ENCODE peak calls at places on chromosomes 13 and 19, in six cellular contexts. One of them, this sample, is unnamed.
A peak's percentile ranks its signal among the peaks of the same experiment; 100 is the strongest.

GRCh38 chr19:6490134-6490533 is 8.5 kb upstream of the DENND1C start:
- DNase-seq in AG04449: no peak
- DNase-seq in activated naive CD4-positive, alpha-beta T cell: no peak
- DNase-seq in NCI-H1092 treated with DMSO at 0.1 percent for 48 hours: no peak
- DNase-seq in nucleus accumbens: no peak
- DNase-seq in NCI-H2029: no peak
- DNase-seq in this sample: no peak

GRCh38 chr13:107421028-107421427 is 794.3 kb downstream of the LIG4 start:
- DNase-seq in AG04449: no peak
- DNase-seq in activated naive CD4-positive, alpha-beta T cell: no peak
- DNase-seq in NCI-H1092 treated with DMSO at 0.1 percent for 48 hours: no peak
- DNase-seq in nucleus accumbens: no peak
- DNase-seq in NCI-H2029: peak; percentile 11
- DNase-seq in this sample: no peak

GRCh38 chr13:72473321-72473720 is 254.1 kb downstream of the MZT1 start:
- DNase-seq in AG04449: no peak
- DNase-seq in activated naive CD4-positive, alpha-beta T cell: no peak
- DNase-seq in NCI-H1092 treated with DMSO at 0.1 percent for 48 hours: no peak
- DNase-seq in nucleus accumbens: no peak
- DNase-seq in NCI-H2029: no peak
- DNase-seq in this sample: no peak

GRCh38 chr13:30510091-30510490 is 44.4 kb upstream of the HMGB1 start:
- DNase-seq in AG04449: no peak
- DNase-seq in activated naive CD4-positive, alpha-beta T cell: no peak
- DNase-seq in NCI-H1092 treated with DMSO at 0.1 percent for 48 hours: no peak
- DNase-seq in nucleus accumbens: no peak
- DNase-seq in NCI-H2029: no peak
- DNase-seq in this sample: no peak

GRCh38 chr13:20411638-20412342 is 113.9 kb downstream of the CRYL1 start:
- DNase-seq in AG04449: no peak
- DNase-seq in activated naive CD4-positive, alpha-beta T cell: no peak
- DNase-seq in NCI-H1092 treated with DMSO at 0.1 percent for 48 hours: no peak
- DNase-seq in nucleus accumbens: no peak
- DNase-seq in NCI-H2029: no peak
- DNase-seq in this sample: no peak

GRCh38 chr13:73820688-73821087 is 313.5 kb downstream of the KLF12 start:
- DNase-seq in AG04449: no peak
- DNase-seq in activated naive CD4-positive, alpha-beta T cell: no peak
- DNase-seq in NCI-H1092 treated with DMSO at 0.1 percent for 48 hours: no peak
- DNase-seq in nucleus accumbens: no peak
- DNase-seq in NCI-H2029: no peak
- DNase-seq in this sample: no peak

GRCh38 chr13:109900320-109900719 is 113.9 kb upstream of the IRS2 start:
- DNase-seq in AG04449: no peak
- DNase-seq in activated naive CD4-positive, alpha-beta T cell: no peak
- DNase-seq in NCI-H1092 treated with DMSO at 0.1 percent for 48 hours: no peak
- DNase-seq in nucleus accumbens: no peak
- DNase-seq in NCI-H2029: no peak
- DNase-seq in this sample: no peak

GRCh38 chr19:43699506-43700367 is 16.1 kb upstream of the IRGC start:
- DNase-seq in AG04449: no peak
- DNase-seq in activated naive CD4-positive, alpha-beta T cell: no peak
- DNase-seq in NCI-H1092 treated with DMSO at 0.1 percent for 48 hours: peak; percentile 1
- DNase-seq in nucleus accumbens: peak; percentile 9
- DNase-seq in NCI-H2029: no peak
- DNase-seq in this sample: no peak

GRCh38 chr19:11649941-11650340 is 52.7 kb downstream of the ZNF627 start:
- DNase-seq in AG04449: no peak
- DNase-seq in activated naive CD4-positive, alpha-beta T cell: no peak
- DNase-seq in NCI-H1092 treated with DMSO at 0.1 percent for 48 hours: no peak
- DNase-seq in nucleus accumbens: no peak
- DNase-seq in NCI-H2029: no peak
- DNase-seq in this sample: no peak

GRCh38 chr13:83879431-83880171 is 2.7 kb downstream of the SLITRK1 start:
- DNase-seq in AG04449: no peak
- DNase-seq in activated naive CD4-positive, alpha-beta T cell: no peak
- DNase-seq in NCI-H1092 treated with DMSO at 0.1 percent for 48 hours: peak; percentile 32
- DNase-seq in nucleus accumbens: peak; percentile 74
- DNase-seq in NCI-H2029: no peak
- DNase-seq in this sample: no peak

GRCh38 chr13:112978561-112979405 is 9.8 kb downstream of the MCF2L start:
- DNase-seq in AG04449: no peak
- DNase-seq in activated naive CD4-positive, alpha-beta T cell: no peak
- DNase-seq in NCI-H1092 treated with DMSO at 0.1 percent for 48 hours: no peak
- DNase-seq in nucleus accumbens: no peak
- DNase-seq in NCI-H2029: no peak
- DNase-seq in this sample: no peak

GRCh38 chr13:106986033-106986484 is 418.1 kb upstream of the ARGLU1 start:
- DNase-seq in AG04449: no peak
- DNase-seq in activated naive CD4-positive, alpha-beta T cell: no peak
- DNase-seq in NCI-H1092 treated with DMSO at 0.1 percent for 48 hours: no peak
- DNase-seq in nucleus accumbens: no peak
- DNase-seq in NCI-H2029: no peak
- DNase-seq in this sample: peak; percentile 45

GRCh38 chr19:1957562-1958248 is 16.7 kb downstream of the CSNK1G2 start:
- DNase-seq in AG04449: no peak
- DNase-seq in activated naive CD4-positive, alpha-beta T cell: no peak
- DNase-seq in NCI-H1092 treated with DMSO at 0.1 percent for 48 hours: no peak
- DNase-seq in nucleus accumbens: no peak
- DNase-seq in NCI-H2029: no peak
- DNase-seq in this sample: no peak

GRCh38 chr13:111534646-111535461 is 214.4 kb downstream of the TEX29 start:
- DNase-seq in AG04449: no peak
- DNase-seq in activated naive CD4-positive, alpha-beta T cell: no peak
- DNase-seq in NCI-H1092 treated with DMSO at 0.1 percent for 48 hours: no peak
- DNase-seq in nucleus accumbens: no peak
- DNase-seq in NCI-H2029: no peak
- DNase-seq in this sample: no peak

GRCh38 chr13:98999635-98999952 is 21.7 kb upstream of the DOCK9 start:
- DNase-seq in AG04449: no peak
- DNase-seq in activated naive CD4-positive, alpha-beta T cell: no peak
- DNase-seq in NCI-H1092 treated with DMSO at 0.1 percent for 48 hours: no peak
- DNase-seq in nucleus accumbens: no peak
- DNase-seq in NCI-H2029: no peak
- DNase-seq in this sample: no peak

GRCh38 chr19:53019684-53020083 is 6.0 kb downstream of the ERVV-1 start:
- DNase-seq in AG04449: no peak
- DNase-seq in activated naive CD4-positive, alpha-beta T cell: no peak
- DNase-seq in NCI-H1092 treated with DMSO at 0.1 percent for 48 hours: no peak
- DNase-seq in nucleus accumbens: no peak
- DNase-seq in NCI-H2029: no peak
- DNase-seq in this sample: no peak

GRCh38 chr19:15200575-15201364 is at the start of gene NOTCH3:
- DNase-seq in AG04449: no peak
- DNase-seq in activated naive CD4-positive, alpha-beta T cell: no peak
- DNase-seq in NCI-H1092 treated with DMSO at 0.1 percent for 48 hours: no peak
- DNase-seq in nucleus accumbens: no peak
- DNase-seq in NCI-H2029: no peak
- DNase-seq in this sample: no peak

GRCh38 chr19:46015080-46015960 is 7.5 kb downstream of the PGLYRP1 start:
- DNase-seq in AG04449: no peak
- DNase-seq in activated naive CD4-positive, alpha-beta T cell: peak; percentile 44
- DNase-seq in NCI-H1092 treated with DMSO at 0.1 percent for 48 hours: peak; percentile 61
- DNase-seq in nucleus accumbens: no peak
- DNase-seq in NCI-H2029: peak; percentile 92
- DNase-seq in this sample: no peak

GRCh38 chr19:39126593-39127187 is 1.1 kb downstream of the PAK4 start:
- DNase-seq in AG04449: no peak
- DNase-seq in activated naive CD4-positive, alpha-beta T cell: no peak
- DNase-seq in NCI-H1092 treated with DMSO at 0.1 percent for 48 hours: no peak
- DNase-seq in nucleus accumbens: no peak
- DNase-seq in NCI-H2029: no peak
- DNase-seq in this sample: no peak

GRCh38 chr19:14072535-14073231 is at the start of gene MISP3:
- DNase-seq in AG04449: no peak
- DNase-seq in activated naive CD4-positive, alpha-beta T cell: no peak
- DNase-seq in NCI-H1092 treated with DMSO at 0.1 percent for 48 hours: peak; percentile 52
- DNase-seq in nucleus accumbens: no peak
- DNase-seq in NCI-H2029: peak; percentile 34
- DNase-seq in this sample: no peak

GRCh38 chr13:62320731-62321130 is 905.1 kb upstream of the PCDH20 start:
- DNase-seq in AG04449: no peak
- DNase-seq in activated naive CD4-positive, alpha-beta T cell: no peak
- DNase-seq in NCI-H1092 treated with DMSO at 0.1 percent for 48 hours: no peak
- DNase-seq in nucleus accumbens: no peak
- DNase-seq in NCI-H2029: no peak
- DNase-seq in this sample: no peak

GRCh38 chr13:40987606-40988280 is 31.4 kb downstream of the ELF1 start:
- DNase-seq in AG04449: no peak
- DNase-seq in activated naive CD4-positive, alpha-beta T cell: no peak
- DNase-seq in NCI-H1092 treated with DMSO at 0.1 percent for 48 hours: no peak
- DNase-seq in nucleus accumbens: no peak
- DNase-seq in NCI-H2029: no peak
- DNase-seq in this sample: no peak

GRCh38 chr19:35608250-35608649 is 4.3 kb upstream of the HAUS5 start:
- DNase-seq in AG04449: no peak
- DNase-seq in activated naive CD4-positive, alpha-beta T cell: no peak
- DNase-seq in NCI-H1092 treated with DMSO at 0.1 percent for 48 hours: no peak
- DNase-seq in nucleus accumbens: no peak
- DNase-seq in NCI-H2029: no peak
- DNase-seq in this sample: no peak

GRCh38 chr19:7917292-7918061 is 2.7 kb upstream of the SNAPC2 start:
- DNase-seq in AG04449: no peak
- DNase-seq in activated naive CD4-positive, alpha-beta T cell: peak; percentile 35
- DNase-seq in NCI-H1092 treated with DMSO at 0.1 percent for 48 hours: peak; percentile 12
- DNase-seq in nucleus accumbens: no peak
- DNase-seq in NCI-H2029: no peak
- DNase-seq in this sample: no peak